ENCODE peak calls at places on chromosomes 4 and X, in six cellular contexts. One of them, this sample, is unnamed.

GRCh38 chr4:78454016-78454415 is 97.6 kb upstream of the ANXA3 start:
- DNase-seq in GM06990: no peak
- DNase-seq in HCT116: no peak
- DNase-seq in fibroblast of mammary gland: no peak
- DNase-seq in HFF-Myc: no peak
- DNase-seq in Peyer's patch: no peak
- DNase-seq in this sample: no peak

GRCh38 chr4:95572304-95572991 is 23.7 kb upstream of the UNC5C start:
- DNase-seq in GM06990: no peak
- DNase-seq in HCT116: no peak
- DNase-seq in fibroblast of mammary gland: no peak
- DNase-seq in HFF-Myc: no peak
- DNase-seq in Peyer's patch: peak
- DNase-seq in this sample: peak

GRCh38 chrX:35380808-35381700 is 417.1 kb upstream of the MAGEB16 start:
- DNase-seq in GM06990: no peak
- DNase-seq in HCT116: no peak
- DNase-seq in fibroblast of mammary gland: peak
- DNase-seq in HFF-Myc: no peak
- DNase-seq in Peyer's patch: no peak
- DNase-seq in this sample: peak

GRCh38 chrX:81280148-81280547 is 78.2 kb downstream of the SH3BGRL start:
- DNase-seq in GM06990: no peak
- DNase-seq in HCT116: no peak
- DNase-seq in fibroblast of mammary gland: peak
- DNase-seq in HFF-Myc: no peak
- DNase-seq in Peyer's patch: no peak
- DNase-seq in this sample: peak

GRCh38 chr4:108045687-108046024 is 56.0 kb downstream of the HADH start:
- DNase-seq in GM06990: no peak
- DNase-seq in HCT116: no peak
- DNase-seq in fibroblast of mammary gland: peak
- DNase-seq in HFF-Myc: no peak
- DNase-seq in Peyer's patch: no peak
- DNase-seq in this sample: peak

GRCh38 chr4:181766061-181766460 is 477.1 kb upstream of the TENM3 start:
- DNase-seq in GM06990: no peak
- DNase-seq in HCT116: no peak
- DNase-seq in fibroblast of mammary gland: no peak
- DNase-seq in HFF-Myc: no peak
- DNase-seq in Peyer's patch: no peak
- DNase-seq in this sample: no peak

GRCh38 chr4:25863347-25863784 is 578 bp upstream of the SEL1L3 start:
- DNase-seq in GM06990: no peak
- DNase-seq in HCT116: no peak
- DNase-seq in fibroblast of mammary gland: no peak
- DNase-seq in HFF-Myc: no peak
- DNase-seq in Peyer's patch: no peak
- DNase-seq in this sample: no peak

GRCh38 chr4:3836041-3836801 is 70.0 kb downstream of the ADRA2C start:
- DNase-seq in GM06990: no peak
- DNase-seq in HCT116: no peak
- DNase-seq in fibroblast of mammary gland: no peak
- DNase-seq in HFF-Myc: no peak
- DNase-seq in Peyer's patch: no peak
- DNase-seq in this sample: no peak

GRCh38 chr4:3303840-3304715 is 11.3 kb downstream of the RGS12 start:
- DNase-seq in GM06990: no peak
- DNase-seq in HCT116: no peak
- DNase-seq in fibroblast of mammary gland: no peak
- DNase-seq in HFF-Myc: no peak
- DNase-seq in Peyer's patch: no peak
- DNase-seq in this sample: no peak

GRCh38 chr4:75630932-75631320 is 598 bp upstream of the CDKL2 start:
- DNase-seq in GM06990: no peak
- DNase-seq in HCT116: no peak
- DNase-seq in fibroblast of mammary gland: no peak
- DNase-seq in HFF-Myc: no peak
- DNase-seq in Peyer's patch: no peak
- DNase-seq in this sample: no peak

DNA sequence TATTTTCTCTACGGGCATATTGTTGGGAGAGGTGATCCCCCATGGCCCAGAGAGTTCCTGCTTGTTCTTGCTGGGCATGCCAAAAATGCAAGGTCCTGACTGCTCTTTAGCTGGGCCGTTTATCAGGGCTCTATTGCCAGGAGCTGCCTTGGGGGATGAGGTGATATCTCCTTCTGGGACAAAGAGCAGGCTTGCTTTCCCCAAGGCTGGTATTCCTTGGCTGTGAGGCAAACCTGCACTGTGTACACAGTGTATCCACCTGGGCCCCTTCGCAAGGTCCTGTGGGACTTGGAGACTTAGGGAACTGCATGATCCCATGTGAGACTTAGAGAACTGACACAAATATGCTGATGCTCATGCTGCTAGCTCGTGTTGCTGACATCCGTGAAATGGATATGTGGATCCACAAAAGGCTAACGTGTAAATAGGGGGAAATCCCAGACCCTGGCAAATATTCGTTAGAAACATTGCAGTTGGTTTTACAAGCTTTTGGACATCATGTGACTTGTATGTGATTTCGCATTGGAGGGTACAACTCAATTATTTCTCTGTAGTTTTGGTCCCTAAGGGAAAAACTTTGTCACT is 24.4 kb upstream of the ZFX start:
- DNase-seq in GM06990: no peak
- DNase-seq in HCT116: no peak
- DNase-seq in fibroblast of mammary gland: no peak
- DNase-seq in HFF-Myc: no peak
- DNase-seq in Peyer's patch: no peak
- DNase-seq in this sample: no peak
- H3K4me3 ChIP-seq in GM06990: no peak
- H3K4me3 ChIP-seq in HCT116: no peak
- H3K4me3 ChIP-seq in fibroblast of mammary gland: no peak
- H3K4me3 ChIP-seq in HFF-Myc: no peak
- H3K4me3 ChIP-seq in Peyer's patch: no peak
- H3K4me3 ChIP-seq in this sample: no peak

GRCh38 chr4:56671860-56672259 is 9.2 kb downstream of the HOPX start:
- DNase-seq in GM06990: no peak
- DNase-seq in HCT116: no peak
- DNase-seq in fibroblast of mammary gland: peak
- DNase-seq in HFF-Myc: no peak
- DNase-seq in Peyer's patch: no peak
- DNase-seq in this sample: peak

GRCh38 chr4:56662782-56663468 is 18.2 kb downstream of the HOPX start:
- DNase-seq in GM06990: no peak
- DNase-seq in HCT116: no peak
- DNase-seq in fibroblast of mammary gland: no peak
- DNase-seq in HFF-Myc: no peak
- DNase-seq in Peyer's patch: no peak
- DNase-seq in this sample: no peak

GRCh38 chr4:56671373-56671772 is 9.7 kb downstream of the HOPX start:
- DNase-seq in GM06990: no peak
- DNase-seq in HCT116: no peak
- DNase-seq in fibroblast of mammary gland: no peak
- DNase-seq in HFF-Myc: no peak
- DNase-seq in Peyer's patch: no peak
- DNase-seq in this sample: no peak

GRCh38 chr4:56666279-56666678 is 14.8 kb downstream of the HOPX start:
- DNase-seq in GM06990: no peak
- DNase-seq in HCT116: no peak
- DNase-seq in fibroblast of mammary gland: peak
- DNase-seq in HFF-Myc: no peak
- DNase-seq in Peyer's patch: no peak
- DNase-seq in this sample: no peak

DNA sequence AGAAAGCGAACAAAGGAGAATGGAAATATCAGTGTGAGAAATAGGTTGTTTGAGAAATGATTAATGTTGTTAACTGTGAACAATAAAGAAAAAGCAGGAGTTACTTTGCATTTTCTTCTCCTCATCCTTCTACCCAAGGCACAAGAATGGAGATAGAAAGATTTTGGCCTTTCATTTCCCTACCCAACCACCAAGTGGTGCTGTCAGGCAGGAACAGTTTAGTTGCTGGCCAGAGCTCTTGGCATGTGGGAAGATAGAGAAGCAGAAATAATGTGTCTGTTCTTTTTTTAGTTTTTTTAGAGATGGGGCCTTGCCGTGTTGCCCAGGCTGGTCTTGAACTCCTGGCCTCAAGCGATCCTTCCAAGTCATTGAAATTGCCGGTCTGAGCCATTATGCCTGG is 12.8 kb downstream of the HOPX start:
- DNase-seq in GM06990: no peak
- DNase-seq in HCT116: peak
- DNase-seq in fibroblast of mammary gland: peak
- DNase-seq in HFF-Myc: no peak
- DNase-seq in Peyer's patch: no peak
- DNase-seq in this sample: no peak
- TF ChIP-seq CTCF in GM06990: peak
- TF ChIP-seq CTCF in HCT116: peak
- TF ChIP-seq CTCF in fibroblast of mammary gland: peak
- TF ChIP-seq CTCF in HFF-Myc: peak
- TF ChIP-seq CTCF in Peyer's patch: peak
- TF ChIP-seq CTCF in this sample: peak

DNA sequence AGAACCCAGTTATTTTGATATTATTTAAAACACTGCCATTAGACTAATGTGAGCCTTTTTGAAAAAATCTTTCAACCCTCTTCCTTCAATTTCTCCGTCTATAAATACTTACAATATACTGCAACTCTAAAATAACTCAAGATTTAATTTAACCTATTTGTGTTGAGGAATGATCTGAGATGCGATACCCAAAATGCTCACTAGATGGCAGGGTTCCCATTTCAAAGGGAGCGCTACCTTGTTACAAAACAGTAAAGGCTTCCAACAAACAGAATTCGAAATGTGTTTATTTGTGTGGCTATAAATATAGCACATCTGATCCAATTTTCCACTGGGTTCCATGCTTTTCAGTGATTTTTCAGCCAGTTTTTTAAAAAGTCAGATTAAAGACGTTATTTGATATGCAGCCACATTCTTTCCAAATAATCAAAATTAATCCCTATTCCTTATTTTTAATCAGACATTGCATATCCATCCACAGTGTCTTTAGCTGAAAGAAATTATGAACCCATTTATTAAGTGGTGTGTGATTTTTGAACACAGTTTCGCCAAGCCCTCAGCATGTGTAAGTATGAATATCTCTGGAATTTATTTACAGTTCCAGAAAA is 667.9 kb upstream of the LCORL start:
- DNase-seq in GM06990: no peak
- DNase-seq in HCT116: peak
- DNase-seq in fibroblast of mammary gland: peak
- DNase-seq in HFF-Myc: peak
- DNase-seq in Peyer's patch: peak
- DNase-seq in this sample: peak
- H3K4me3 ChIP-seq in GM06990: no peak
- H3K4me3 ChIP-seq in HCT116: no peak
- H3K4me3 ChIP-seq in fibroblast of mammary gland: no peak
- H3K4me3 ChIP-seq in HFF-Myc: no peak
- H3K4me3 ChIP-seq in Peyer's patch: no peak
- H3K4me3 ChIP-seq in this sample: no peak

DNA sequence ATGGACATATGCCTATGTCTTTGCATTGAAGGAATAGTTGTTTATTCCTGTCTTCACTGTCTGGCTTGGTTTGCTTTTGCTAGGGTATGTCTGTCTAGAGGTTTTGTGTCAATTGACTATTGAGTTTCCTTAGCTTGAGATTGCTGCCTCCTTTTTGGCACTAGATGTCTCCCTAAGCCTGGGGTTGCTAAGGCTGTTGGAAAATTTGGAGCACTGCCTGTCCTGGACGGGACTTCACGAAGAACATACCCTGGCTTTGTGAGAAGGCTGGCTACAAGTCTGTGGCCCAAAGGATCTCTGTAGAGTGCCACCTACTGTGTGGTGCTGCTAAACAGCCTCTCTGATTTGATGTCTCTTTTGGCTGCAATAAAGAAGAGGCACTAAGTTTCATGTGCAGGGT is 183.8 kb upstream of the NUDT10 start:
- DNase-seq in GM06990: no peak
- DNase-seq in HCT116: peak
- DNase-seq in fibroblast of mammary gland: peak
- DNase-seq in HFF-Myc: no peak
- DNase-seq in Peyer's patch: no peak
- DNase-seq in this sample: peak
- TF ChIP-seq CTCF in GM06990: peak
- TF ChIP-seq CTCF in HCT116: peak
- TF ChIP-seq CTCF in fibroblast of mammary gland: no peak
- TF ChIP-seq CTCF in HFF-Myc: no peak
- TF ChIP-seq CTCF in Peyer's patch: no peak
- TF ChIP-seq CTCF in this sample: no peak

DNA sequence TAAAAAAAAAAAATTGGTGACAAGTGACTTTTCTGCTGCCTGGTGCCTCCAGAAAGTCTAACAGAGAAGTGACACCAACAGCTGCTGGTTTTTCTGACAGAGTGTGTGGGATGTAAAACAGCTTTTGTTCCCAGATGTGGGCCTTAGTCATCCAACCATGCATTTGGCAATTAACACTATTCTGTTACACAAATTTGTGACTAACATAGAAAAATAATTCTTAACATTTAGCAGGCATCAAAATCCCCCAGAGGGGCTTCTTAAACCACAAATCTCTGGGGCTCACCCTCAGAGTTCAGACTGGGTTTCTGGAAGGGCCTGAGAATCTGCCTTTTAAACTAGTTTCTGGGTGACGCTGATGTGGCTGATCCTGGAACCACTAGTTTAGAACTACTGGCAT is 100.5 kb upstream of the PCDH7 start:
- DNase-seq in GM06990: no peak
- DNase-seq in HCT116: no peak
- DNase-seq in fibroblast of mammary gland: peak
- DNase-seq in HFF-Myc: no peak
- DNase-seq in Peyer's patch: no peak
- DNase-seq in this sample: peak
- H3K4me3 ChIP-seq in GM06990: no peak
- H3K4me3 ChIP-seq in HCT116: no peak
- H3K4me3 ChIP-seq in fibroblast of mammary gland: no peak
- H3K4me3 ChIP-seq in HFF-Myc: no peak
- H3K4me3 ChIP-seq in Peyer's patch: no peak
- H3K4me3 ChIP-seq in this sample: no peak

This sample was measured in cardiac fibroblast.